ENCODE peak calls at places on chromosomes 16 and 17, in six cellular contexts. C is IMR-90, E is neuronal stem cell, Z is mesendoderm, J is H1, O is H9. K is an unnamed sample.
A peak's percentile ranks its signal among the peaks of the same experiment; 100 is the strongest.

GRCh38 chr16:60478810-60479209 is 1557.4 kb downstream of the CDH8 start:
- DNase-seq in Z (no peak), E (no peak), J (no peak), C (no peak), O (no peak), K (no peak)

GRCh38 chr17:57086069-57086930 is 1.3 kb downstream of the AKAP1 start:
- DNase-seq in E (peak; percentile 14), Z (peak; percentile 50), C (peak; percentile 8), O (peak; percentile 60), J (peak; percentile 63), K (peak; percentile 52)

GRCh38 chr17:61997649-61998048 is 67.4 kb downstream of the MED13 start:
- DNase-seq in C (peak; percentile 83), J (no peak), E (no peak), O (no peak), Z (no peak), K (peak; percentile 20)

GRCh38 chr17:385195-385835 is 32.7 kb upstream of the RPH3AL start:
- DNase-seq in E (peak; percentile 47), C (no peak), J (peak; percentile 64), O (peak; percentile 63), Z (peak; percentile 54), K (peak; percentile 46)

GRCh38 chr16:55499951-55500350 is 8.9 kb upstream of the LPCAT2 start:
- DNase-seq in Z (peak; percentile 43), C (peak; percentile 99), O (no peak), E (no peak), J (peak; percentile 22), K (peak; percentile 100)

GRCh38 chr17:50257574-50258224 is 16.6 kb upstream of the TMEM92 start:
- DNase-seq in Z (no peak), E (no peak), C (no peak), O (peak; percentile 31), J (no peak), K (no peak)

GRCh38 chr16:20673882-20674683 is 23.4 kb downstream of the ACSM1 start:
- DNase-seq in O (no peak), E (no peak), C (no peak), Z (peak; percentile 85), J (no peak), K (no peak)

GRCh38 chr17:1182831-1183578 is 3.2 kb upstream of the ABR start:
- DNase-seq in Z (no peak), J (no peak), O (no peak), C (no peak), E (no peak), K (no peak)

GRCh38 chr17:6799738-6800137 is 23.7 kb downstream of the FBXO39 start:
- DNase-seq in O (no peak), E (no peak), J (no peak), C (no peak), Z (no peak), K (no peak)

GRCh38 chr16:87681990-87682570 is 79.8 kb downstream of the JPH3 start:
- DNase-seq in O (peak; percentile 74), J (peak; percentile 80), C (peak; percentile 78), E (no peak), Z (peak; percentile 47), K (peak; percentile 77)

GRCh38 chr16:78364501-78364900 is 265.0 kb downstream of the WWOX start:
- DNase-seq in O (no peak), J (no peak), Z (no peak), E (no peak), C (no peak), K (peak; percentile 54)

GRCh38 chr16:89020925-89021595 is 44.1 kb upstream of the CBFA2T3 start:
- DNase-seq in Z (no peak), O (no peak), E (no peak), J (no peak), C (no peak), K (no peak)

GRCh38 chr17:53058031-53058430 is 764.7 kb upstream of the KIF2B start:
- DNase-seq in J (no peak), C (no peak), O (no peak), Z (no peak), E (no peak), K (no peak)

GRCh38 chr17:4465786-4466185 is 32.0 kb downstream of the SPNS3 start:
- DNase-seq in E (no peak), J (no peak), Z (no peak), C (no peak), O (no peak), K (no peak)

GRCh38 chr16:60123387-60124023 is 1389.4 kb upstream of the GOT2 start:
- DNase-seq in E (no peak), Z (no peak), O (no peak), J (no peak), C (no peak), K (no peak)

GRCh38 chr17:44069974-44070454 is 521 bp upstream of the G6PC3 start:
- DNase-seq in Z (peak; percentile 73), C (no peak), J (no peak), O (peak; percentile 70), E (no peak), K (peak; percentile 66)

GRCh38 chr17:80786887-80787286 is 204.8 kb upstream of the CHMP6 start:
- DNase-seq in O (no peak), Z (no peak), J (no peak), C (no peak), E (no peak), K (no peak)

GRCh38 chr16:69660166-69660565 is 66.2 kb downstream of the NQO1 start:
- DNase-seq in Z (no peak), O (no peak), J (no peak), E (no peak), C (no peak), K (no peak)

GRCh38 chr17:67648032-67648761 is 69.5 kb upstream of the NOL11 start:
- DNase-seq in E (no peak), Z (peak; percentile 68), C (no peak), J (no peak), O (no peak), K (no peak)

GRCh38 chr17:42192189-42193126 is 1.8 kb downstream of the GHDC start:
- DNase-seq in C (no peak), O (no peak), J (no peak), Z (no peak), E (no peak), K (no peak)
- H2BK15ac ChIP-seq in C (no peak overlapping the region), O (no peak overlapping the region), J (no peak overlapping the region), Z (no peak overlapping the region), E (peak overlapping the region; percentile 89), K (no peak overlapping the region)

DNA sequence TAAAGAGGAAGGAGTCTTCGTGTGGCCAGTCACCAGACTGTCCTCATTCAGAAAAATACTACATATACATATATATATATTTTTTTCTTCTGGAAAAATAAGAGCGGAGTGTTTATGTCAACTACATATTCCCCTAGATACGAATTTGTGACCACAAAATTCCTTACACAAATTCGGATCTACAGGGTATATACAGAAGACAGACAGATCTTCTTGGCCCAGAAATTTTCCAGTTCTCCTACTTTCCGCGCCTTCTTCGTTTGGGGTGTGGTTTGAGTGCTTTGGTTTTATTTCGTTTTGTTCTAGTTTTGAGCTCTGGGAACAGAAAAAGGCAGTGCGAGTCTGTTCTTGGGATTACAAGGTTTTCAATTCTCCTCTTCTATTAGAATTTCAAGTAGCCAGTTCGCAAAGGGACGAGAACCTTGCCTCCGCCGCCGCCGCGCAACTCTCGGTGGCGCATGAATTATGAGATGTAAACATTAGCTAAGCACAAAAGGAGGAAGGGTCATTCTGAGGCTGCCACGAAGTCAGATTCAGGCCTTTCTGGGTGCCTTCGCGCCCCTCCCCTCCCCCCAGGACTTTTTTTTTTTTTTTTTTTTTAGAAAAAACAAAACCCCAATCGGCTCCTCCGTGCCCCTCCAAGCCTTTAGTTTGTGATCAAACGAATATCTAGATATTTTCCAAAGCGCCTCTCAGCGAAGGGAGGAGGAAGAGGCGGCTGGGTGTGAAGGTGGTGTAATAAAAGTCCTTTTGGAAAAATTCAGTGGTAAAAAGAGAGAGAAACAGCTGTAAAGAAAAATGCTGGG is 1.8 kb upstream of the HOXB4 start:
- DNase-seq in O (no peak), E (no peak), J (no peak), Z (no peak), C (peak; percentile 82), K (peak; percentile 85)
- H2BK15ac ChIP-seq in O (no peak overlapping the region), E (no peak overlapping the region), J (no peak overlapping the region), Z (no peak overlapping the region), C (peak overlapping the region; percentile 63), K (no peak overlapping the region)

DNA sequence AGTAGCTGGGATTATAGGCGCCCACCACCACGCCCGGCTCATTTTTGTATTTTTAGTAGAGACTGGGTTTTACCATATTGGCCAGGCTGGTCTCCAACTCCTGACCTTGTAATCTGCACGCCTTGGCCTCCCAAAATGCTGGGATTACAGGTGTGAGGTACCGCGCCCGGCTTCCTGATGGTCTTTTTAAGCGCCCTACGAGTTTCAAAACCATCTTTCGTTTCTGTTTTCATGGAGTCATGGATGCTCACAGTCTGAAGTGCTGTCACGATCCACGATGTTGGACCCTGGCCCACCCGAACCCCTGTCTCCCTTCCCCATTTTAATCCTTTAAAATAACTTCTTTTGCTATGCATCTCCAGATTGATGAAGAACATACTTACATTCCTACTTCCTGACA is 22.4 kb upstream of the WDR45B start:
- DNase-seq in J (no peak), Z (no peak), C (no peak), E (no peak), O (no peak), K (no peak)
- H2BK15ac ChIP-seq in J (no peak overlapping the region), Z (no peak overlapping the region), C (no peak overlapping the region), E (no peak overlapping the region), O (no peak overlapping the region), K (no peak overlapping the region)

DNA sequence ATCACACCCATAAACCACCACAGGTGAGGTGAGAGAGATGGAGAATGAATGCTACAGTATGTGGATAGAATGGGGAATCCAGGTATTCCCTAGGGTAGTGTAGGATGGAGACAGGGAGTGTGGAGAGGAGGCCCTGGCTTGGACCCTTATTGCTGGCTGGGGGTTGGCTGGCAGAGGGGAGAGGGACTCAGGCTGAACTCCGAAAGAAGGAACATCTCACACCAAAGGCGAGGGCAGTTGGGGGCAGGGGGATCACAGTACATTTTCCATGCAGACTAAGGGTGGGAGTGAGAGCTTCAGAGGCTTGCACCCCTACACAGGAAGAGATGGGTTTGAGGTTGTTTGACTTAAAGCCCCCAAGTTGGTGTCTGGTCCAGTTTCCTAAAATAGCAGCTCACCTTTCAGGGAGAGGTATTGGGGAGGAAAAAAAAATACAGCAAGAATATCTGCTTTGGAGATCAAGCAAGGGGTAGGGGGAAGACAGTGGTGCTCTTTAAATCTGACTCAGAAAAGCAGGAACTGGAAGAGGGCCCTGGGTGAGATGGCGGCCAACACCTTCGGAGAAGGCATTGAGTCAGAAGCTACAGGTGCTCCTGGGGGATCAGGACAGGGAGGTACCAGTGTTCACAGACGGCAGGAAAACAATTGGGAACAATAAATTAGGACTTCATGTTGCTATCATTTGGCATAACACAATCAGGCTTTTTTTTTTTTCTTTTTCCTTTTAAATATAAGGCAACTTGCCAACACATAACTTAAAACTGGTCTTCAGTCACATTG is 12.4 kb downstream of the TRAF4 start:
- DNase-seq in E (no peak), J (no peak), Z (no peak), C (no peak), O (no peak), K (no peak)
- H2BK15ac ChIP-seq in E (no peak overlapping the region), J (no peak overlapping the region), Z (no peak overlapping the region), C (no peak overlapping the region), O (no peak overlapping the region), K (no peak overlapping the region)

DNA sequence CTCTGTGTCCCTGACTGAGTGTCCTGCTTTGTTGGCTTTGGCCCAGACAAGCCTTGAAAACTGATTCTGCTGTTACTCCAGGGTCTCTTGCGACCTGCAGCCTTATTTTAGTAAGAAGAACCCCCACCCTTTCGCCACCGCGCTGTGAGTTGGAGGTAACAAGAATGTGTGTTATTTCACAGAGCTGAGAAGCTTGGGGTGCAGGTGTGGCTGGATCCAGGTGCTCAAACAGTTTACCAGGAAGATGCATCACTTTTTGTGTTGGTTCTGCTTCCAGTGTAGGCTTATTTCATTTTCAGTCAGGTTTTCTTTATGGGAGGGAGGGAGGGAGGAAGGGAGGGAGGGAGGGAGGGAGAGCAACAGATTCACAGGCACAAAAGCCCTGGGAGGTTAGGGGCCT is 243.5 kb downstream of the SNX29 start:
- DNase-seq in C (no peak), Z (no peak), E (no peak), J (no peak), O (no peak), K (no peak)
- H2BK15ac ChIP-seq in C (no peak overlapping the region), Z (no peak overlapping the region), E (no peak overlapping the region), J (no peak overlapping the region), O (no peak overlapping the region), K (no peak overlapping the region)

K was measured in mesenchymal stem cell.